ENCODE peak calls at places on chromosomes 2 and 18, in four cellular contexts. X is right cardiac atrium; I is stimulated activated CD4-positive, alpha-beta T cell treated with anti-CD3 and anti-CD28 coated beads, Interleukin-1b, Interleukin-23, amount 100 ng/mL, for 24 hours; L is Calu3. V is an unnamed sample.
A peak's percentile ranks its signal among the peaks of the same experiment; 100 is the strongest.

GRCh38 chr2:188607501-188607900 is 315.8 kb downstream of the GULP1 start:
- DNase-seq in X (no peak), I (no peak), L (no peak), V (no peak)

GRCh38 chr2:181685150-181685688 is 4.9 kb upstream of the NEUROD1 start:
- DNase-seq in X (no peak), I (no peak), L (peak; percentile 12), V (no peak)

GRCh38 chr2:168198476-168199192 is 48.8 kb downstream of the STK39 start:
- DNase-seq in X (no peak), I (no peak), L (no peak), V (no peak)

GRCh38 chr18:72675394-72675793 is 131.3 kb upstream of the CBLN2 start:
- DNase-seq in X (no peak), I (no peak), L (no peak), V (no peak)

GRCh38 chr2:168166902-168167510 is 80.4 kb downstream of the STK39 start:
- DNase-seq in X (no peak), I (no peak), L (peak; percentile 21), V (no peak)

GRCh38 chr18:58369616-58370015 is 259.3 kb downstream of the ALPK2 start:
- DNase-seq in X (no peak), I (no peak), L (no peak), V (no peak)

GRCh38 chr2:23782647-23783046 is 144.3 kb downstream of the ATAD2B start:
- DNase-seq in X (no peak), I (no peak), L (no peak), V (no peak)

GRCh38 chr2:45833301-45833967 is 182.0 kb downstream of the PRKCE start:
- DNase-seq in X (no peak), I (no peak), L (no peak), V (no peak)

GRCh38 chr2:65438137-65438899 is 5.9 kb upstream of the SPRED2 start:
- DNase-seq in X (no peak), I (no peak), L (no peak), V (no peak)

GRCh38 chr2:191818725-191819333 is 28.1 kb downstream of the CAVIN2 start:
- DNase-seq in X (no peak), I (no peak), L (no peak), V (no peak)

GRCh38 chr2:165778653-165779451 is 15.2 kb downstream of the GALNT3 start:
- DNase-seq in X (no peak), I (no peak), L (peak; percentile 43), V (no peak)

GRCh38 chr18:72492497-72492896 is 51.6 kb downstream of the CBLN2 start:
- DNase-seq in X (no peak), I (no peak), L (no peak), V (no peak)

GRCh38 chr2:197240018-197240712 is 70.4 kb downstream of the ANKRD44 start:
- DNase-seq in X (no peak), I (no peak), L (no peak), V (no peak)

GRCh38 chr18:74652392-74652988 is 54.8 kb downstream of the ZNF407 start:
- DNase-seq in X (no peak), I (no peak), L (peak; percentile 10), V (no peak)

GRCh38 chr18:23523429-23524212 is 20.3 kb downstream of the RMC1 start:
- DNase-seq in X (no peak), I (no peak), L (no peak), V (no peak)

GRCh38 chr18:63570721-63571120 is 16.4 kb upstream of the SERPINB13 start:
- DNase-seq in X (no peak), I (no peak), L (no peak), V (no peak)

V was measured in stimulated activated effector memory CD8-positive, alpha-beta T cell treated with anti-CD3 and anti-CD28 coated beads, Interleukin-12 subunit alpha, Interleukin-12 subunit beta, amount 100 ng/mL, for 72 hours.